ENCODE peak calls at places on chromosomes 6 and 20, in four cellular contexts. X is A549, O is K562, N is HepG2. L is an unnamed sample.

GRCh38 chr6:125752773-125753172 is 3.3 kb downstream of the HEY2 start:
- DNase-seq in X (no peak), N (no peak), O (no peak), L (no peak)

GRCh38 chr6:170522565-170523183 is 30.4 kb downstream of the PSMB1 start:
- DNase-seq in X (no peak), N (no peak), O (no peak), L (peak)

GRCh38 chr6:10409766-10410209 is 5.1 kb downstream of the TFAP2A start:
- DNase-seq in X (no peak), N (no peak), O (no peak), L (no peak)

GRCh38 chr20:31517373-31517772 is 3.1 kb downstream of the HM13 start:
- DNase-seq in X (peak), O (peak), N (peak), L (peak)

GRCh38 chr6:166602928-166603690 is 16.6 kb upstream of the RAMACL start:
- DNase-seq in O (no peak), N (no peak), X (no peak), L (no peak)

GRCh38 chr20:19802492-19803158 is 44.6 kb downstream of the RIN2 start:
- DNase-seq in N (peak), X (peak), O (no peak), L (peak)

GRCh38 chr20:49187330-49188100 is 619 bp downstream of the STAU1 start:
- DNase-seq in X (no peak), N (no peak), O (no peak), L (no peak)

GRCh38 chr6:150029749-150030148 is 4.4 kb upstream of the RAET1L start:
- DNase-seq in N (no peak), O (no peak), X (no peak), L (no peak)

GRCh38 chr6:26183581-26184408 is 96.6 kb downstream of the HFE start:
- DNase-seq in O (no peak), N (no peak), X (no peak), L (peak)

GRCh38 chr20:47875302-47876025 is 90.2 kb upstream of the SULF2 start:
- DNase-seq in N (no peak), X (no peak), O (no peak), L (no peak)

GRCh38 chr6:119647309-119647708 is 297.7 kb upstream of the MAN1A1 start:
- DNase-seq in O (no peak), X (no peak), N (no peak), L (no peak)

GRCh38 chr6:39493717-39494116 is 171.2 kb upstream of the KCNK16 start:
- DNase-seq in O (no peak), N (no peak), X (no peak), L (no peak)

GRCh38 chr6:39488255-39488881 is 165.9 kb upstream of the KCNK16 start:
- DNase-seq in N (no peak), X (no peak), O (no peak), L (no peak)

GRCh38 chr6:39493174-39493573 is 170.7 kb upstream of the KCNK16 start:
- DNase-seq in O (no peak), X (no peak), N (no peak), L (no peak)

GRCh38 chr6:39495023-39495422 is 172.5 kb upstream of the KCNK16 start:
- DNase-seq in O (no peak), X (no peak), N (no peak), L (no peak)

GRCh38 chr6:39490120-39490519 is 167.6 kb upstream of the KCNK16 start:
- DNase-seq in X (no peak), N (no peak), O (no peak), L (no peak)
- TF ChIP-seq MAZ in X (no peak), N (no peak), O (no peak), L (no peak)

DNA sequence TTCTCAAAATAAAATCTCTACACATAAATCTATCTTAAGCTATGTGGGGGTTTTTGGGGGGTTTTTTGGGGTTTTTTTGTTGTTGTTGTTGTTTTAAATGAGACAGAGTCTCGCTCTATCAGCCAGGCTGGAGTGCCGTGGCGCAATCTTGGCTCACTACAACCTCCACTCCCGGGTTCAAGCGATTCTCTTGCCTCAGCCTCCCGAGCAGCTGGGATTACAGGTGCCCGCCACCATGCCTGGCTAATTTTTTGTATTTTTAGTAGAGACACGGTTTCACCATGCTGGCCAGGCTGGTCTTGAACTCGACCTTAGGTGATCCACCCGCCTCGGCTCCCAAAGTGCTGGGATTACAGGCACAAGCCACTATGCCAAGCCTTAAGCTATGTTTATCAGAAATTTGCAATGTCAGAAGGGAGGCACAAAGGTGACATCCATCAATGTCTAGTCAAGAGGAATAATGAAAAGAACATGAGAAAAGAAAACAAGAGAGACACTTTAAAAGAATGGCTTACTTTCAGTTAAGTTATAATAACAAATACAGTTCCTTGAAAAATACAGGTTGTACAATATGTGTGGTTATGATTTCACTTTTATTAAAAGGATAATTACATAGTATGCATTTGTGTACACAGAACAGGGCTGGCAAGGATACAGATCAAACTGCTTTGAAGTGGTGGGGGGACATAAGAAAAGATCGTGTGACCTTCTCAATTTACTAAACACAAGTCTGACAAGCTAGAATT is 28.6 kb downstream of the SLC23A2 start:
- DNase-seq in X (no peak), O (no peak), N (no peak), L (no peak)
- TF ChIP-seq MAZ in X (no peak), O (no peak), N (no peak), L (no peak)

GRCh38 chr6:28525496-28526039 is at the start of gene GPX5:
- DNase-seq in O (no peak), X (no peak), N (no peak), L (no peak)

GRCh38 chr6:28522594-28523557 is 2.8 kb upstream of the GPX5 start:
- DNase-seq in X (no peak), O (peak), N (no peak), L (no peak)
- TF ChIP-seq MAZ in X (no peak), O (no peak), N (no peak), L (no peak)

GRCh38 chr6:84774174-84775158 is 10.1 kb upstream of the TBX18 start:
- DNase-seq in X (peak), N (no peak), O (peak), L (no peak)
- TF ChIP-seq MAZ in X (no peak), N (no peak), O (no peak), L (no peak)

GRCh38 chr6:45474376-45474775 is 96.6 kb upstream of the SUPT3H start:
- DNase-seq in N (no peak), O (no peak), X (no peak), L (peak)
- TF ChIP-seq MAZ in N (no peak), O (no peak), X (no peak), L (no peak)

L was measured in IMR-90.